ENCODE peak calls at places on chromosomes 11 and 22, in ten cellular contexts. K, T, I, N, O, B, C, F, G and S are unnamed samples.

GRCh38 chr22:22348127-22348814 is 103.7 kb downstream of the VPREB1 start:
- DNase-seq in K (peak; percentile 10), T (no peak), I (no peak), N (no peak), O (no peak), B (peak; percentile 61), C (peak; percentile 5), F (peak; percentile 12), G (no peak), S (no peak)

GRCh38 chr11:99371257-99371656 is 350.5 kb downstream of the CNTN5 start:
- DNase-seq in K (peak; percentile 10), T (no peak), I (peak; percentile 2), N (no peak), O (no peak), B (no peak), C (peak; percentile 5), F (peak; percentile 39), G (no peak), S (no peak)

GRCh38 chr11:78214331-78215194 is 25.8 kb downstream of the USP35 start:
- DNase-seq in K (no peak), T (no peak), I (no peak), N (no peak), O (no peak), B (no peak), C (no peak), F (no peak), G (no peak), S (no peak)

GRCh38 chr11:69817265-69818236 is 1.7 kb downstream of the FGF3 start:
- DNase-seq in K (no peak), T (no peak), I (no peak), N (no peak), O (no peak), B (no peak), C (peak; percentile 14), F (peak; percentile 26), G (no peak), S (no peak)

GRCh38 chr22:24989135-24989534 is 36.6 kb downstream of the KIAA1671 start:
- DNase-seq in K (no peak), T (no peak), I (no peak), N (no peak), O (no peak), B (no peak), C (no peak), F (no peak), G (no peak), S (no peak)

GRCh38 chr11:35629914-35630313 is 11.7 kb downstream of the FJX1 start:
- DNase-seq in K (peak; percentile 98), T (peak; percentile 96), I (peak; percentile 99), N (no peak), O (peak; percentile 65), B (no peak), C (peak; percentile 100), F (peak; percentile 99), G (no peak), S (no peak)

GRCh38 chr11:125114518-125114917 is 3.1 kb upstream of the TMEM218 start:
- DNase-seq in K (no peak), T (no peak), I (peak; percentile 15), N (no peak), O (no peak), B (peak; percentile 7), C (peak; percentile 29), F (no peak), G (no peak), S (no peak)

GRCh38 chr11:118872403-118872821 is 11.3 kb upstream of the CXCR5 start:
- DNase-seq in K (no peak), T (no peak), I (no peak), N (no peak), O (no peak), B (peak; percentile 88), C (no peak), F (no peak), G (no peak), S (no peak)

GRCh38 chr11:36362902-36363301 is 66.8 kb downstream of the PRR5L start:
- DNase-seq in K (peak; percentile 82), T (peak; percentile 94), I (peak; percentile 31), N (no peak), O (no peak), B (no peak), C (peak; percentile 58), F (no peak), G (no peak), S (no peak)

GRCh38 chr11:134033696-134034491 is 35.0 kb upstream of the JAM3 start:
- DNase-seq in K (peak; percentile 89), T (peak; percentile 84), I (peak; percentile 81), N (peak; percentile 64), O (peak; percentile 82), B (peak; percentile 19), C (peak; percentile 78), F (peak; percentile 62), G (peak; percentile 91), S (peak; percentile 77)

GRCh38 chr11:31757245-31757835 is 53.8 kb downstream of the PAX6 start:
- DNase-seq in K (no peak), T (no peak), I (peak; percentile 1), N (no peak), O (no peak), B (no peak), C (peak; percentile 2), F (no peak), G (no peak), S (no peak)

GRCh38 chr22:21758056-21758455 is 22.5 kb upstream of the YPEL1 start:
- DNase-seq in K (no peak), T (no peak), I (no peak), N (no peak), O (no peak), B (no peak), C (no peak), F (no peak), G (no peak), S (no peak)

GRCh38 chr11:2641623-2642022 is 58.2 kb downstream of the KCNQ1OT1 start:
- DNase-seq in K (no peak), T (no peak), I (no peak), N (no peak), O (no peak), B (no peak), C (no peak), F (no peak), G (no peak), S (no peak)

GRCh38 chr22:40819741-40820140 is 595 bp upstream of the SLC25A17 start:
- DNase-seq in K (peak; percentile 51), T (peak; percentile 60), I (peak; percentile 49), N (no peak), O (no peak), B (peak; percentile 7), C (peak; percentile 52), F (peak; percentile 23), G (no peak), S (no peak)

GRCh38 chr11:17814546-17814945 is 80.0 kb downstream of the KCNC1 start:
- DNase-seq in K (no peak), T (no peak), I (no peak), N (no peak), O (no peak), B (no peak), C (no peak), F (no peak), G (no peak), S (no peak)

GRCh38 chr22:21455334-21456089 is 11.7 kb upstream of the TMEM191C start:
- DNase-seq in K (no peak), T (no peak), I (no peak), N (no peak), O (no peak), B (no peak), C (no peak), F (no peak), G (no peak), S (no peak)

GRCh38 chr11:32890843-32891656 is 1.6 kb upstream of the QSER1 start:
- DNase-seq in K (no peak), T (no peak), I (no peak), N (no peak), O (no peak), B (no peak), C (no peak), F (peak; percentile 37), G (no peak), S (peak; percentile 78)

GRCh38 chr22:47098554-47098953 is 336.1 kb downstream of the TBC1D22A start:
- DNase-seq in K (no peak), T (no peak), I (no peak), N (no peak), O (no peak), B (no peak), C (no peak), F (no peak), G (no peak), S (no peak)
- TF ChIP-seq CTCF in K (no peak), T (no peak), I (no peak), N (no peak), O (no peak), B (no peak), C (no peak), F (no peak), G (no peak), S (no peak)

GRCh38 chr11:45179686-45180085 is 33.2 kb downstream of the PRDM11 start:
- DNase-seq in K (no peak), T (no peak), I (no peak), N (no peak), O (no peak), B (no peak), C (no peak), F (no peak), G (no peak), S (no peak)

GRCh38 chr11:45180888-45181594 is 34.6 kb downstream of the PRDM11 start:
- DNase-seq in K (peak; percentile 39), T (peak; percentile 37), I (peak; percentile 13), N (no peak), O (peak; percentile 74), B (peak; percentile 14), C (peak; percentile 53), F (peak; percentile 52), G (peak; percentile 85), S (no peak)

GRCh38 chr11:45178890-45179663 is 32.6 kb downstream of the PRDM11 start:
- DNase-seq in K (peak; percentile 71), T (no peak), I (no peak), N (no peak), O (no peak), B (peak; percentile 17), C (peak; percentile 52), F (no peak), G (no peak), S (no peak)

GRCh38 chr11:45181595-45182550 is 35.4 kb downstream of the PRDM11 start:
- DNase-seq in K (no peak), T (no peak), I (no peak), N (no peak), O (no peak), B (no peak), C (no peak), F (no peak), G (no peak), S (no peak)

GRCh38 chr11:45180158-45180887 is 33.9 kb downstream of the PRDM11 start:
- DNase-seq in K (peak; percentile 5), T (no peak), I (no peak), N (no peak), O (peak; percentile 74), B (peak; percentile 31), C (no peak), F (peak; percentile 56), G (peak; percentile 83), S (no peak)
- H3K4me3 ChIP-seq in K (peak overlapping the region; percentile 52), T (peak overlapping the region; percentile 51), I (no peak overlapping the region), N (peak overlapping the region; percentile 73), O (peak overlapping the region; percentile 66), B (peak overlapping the region; percentile 35), C (peak overlapping the region; percentile 46), F (peak overlapping the region; percentile 63), G (peak overlapping the region; percentile 58), S (no peak overlapping the region)

GRCh38 chr11:114610984-114611944 is 15.7 kb upstream of the NXPE4 start:
- DNase-seq in K (peak; percentile 15), T (peak; percentile 13), I (peak; percentile 20), N (no peak), O (no peak), B (peak; percentile 80), C (no peak), F (no peak), G (no peak), S (no peak)
- TF ChIP-seq CTCF in K (peak; percentile 27), T (peak; percentile 27), I (peak; percentile 26), N (no peak), O (no peak), B (no peak), C (peak; percentile 12), F (peak; percentile 38), G (no peak), S (peak; percentile 52)

GRCh38 chr22:19331474-19331873 is 40.0 kb upstream of the CLTCL1 start:
- DNase-seq in K (no peak), T (no peak), I (no peak), N (no peak), O (no peak), B (no peak), C (no peak), F (no peak), G (no peak), S (no peak)
- H3K4me3 ChIP-seq in K (no peak overlapping the region), T (no peak overlapping the region), I (no peak overlapping the region), N (no peak overlapping the region), O (no peak overlapping the region), B (no peak overlapping the region), C (no peak overlapping the region), F (no peak overlapping the region), G (no peak overlapping the region), S (no peak overlapping the region)